ENCODE peak calls at places on chromosomes 7 and 10, in five cellular contexts. E is Caki2; S is activated naive CD4-positive, alpha-beta T cell treated with Interleukin-2 at 50 U/mL for 16 hours; L is fibroblast of gingiva; N is sciatic nerve. B is an unnamed sample.

GRCh38 chr7:155381852-155382801 is 75.8 kb upstream of the EN2 start:
- DNase-seq in L (no peak), E (no peak), S (no peak), N (no peak), B (peak)

GRCh38 chr7:31373337-31374289 is 33.1 kb upstream of the NEUROD6 start:
- DNase-seq in E (peak), N (no peak), L (no peak), S (no peak), B (no peak)

GRCh38 chr10:13371879-13372470 is 23.9 kb upstream of the SEPHS1 start:
- DNase-seq in S (peak), N (peak), L (peak), E (peak), B (peak)

GRCh38 chr7:74193913-74194312 is 15.9 kb upstream of the LAT2 start:
- DNase-seq in E (no peak), L (no peak), S (no peak), N (peak), B (no peak)

GRCh38 chr7:4631021-4631663 is 51.0 kb upstream of the FOXK1 start:
- DNase-seq in S (no peak), E (no peak), L (no peak), N (no peak), B (no peak)

GRCh38 chr7:39595102-39595620 is 28.2 kb upstream of the RALA start:
- DNase-seq in S (no peak), N (no peak), E (no peak), L (peak), B (no peak)

GRCh38 chr10:26790596-26790995 is 70.2 kb downstream of the ABI1 start:
- DNase-seq in E (no peak), L (peak), N (no peak), S (no peak), B (no peak)

GRCh38 chr7:121078701-121079227 is 90.3 kb downstream of the CPED1 start:
- DNase-seq in S (no peak), L (no peak), E (no peak), N (no peak), B (no peak)

GRCh38 chr7:122314284-122314683 is 9.7 kb upstream of the FEZF1 start:
- DNase-seq in L (no peak), N (no peak), S (no peak), E (no peak), B (no peak)

GRCh38 chr7:100472854-100473499 is 6.0 kb downstream of the TSC22D4 start:
- DNase-seq in N (no peak), S (no peak), L (no peak), E (no peak), B (no peak)